ENCODE peak calls at places on chromosome 7, in ten cellular contexts. I is MM.1S, H is cardiac muscle cell, C is ascending aorta, L is fibroblast of lung, J is colonic mucosa, N is gastrocnemius medialis, V is heart left ventricle, Z is foreskin fibroblast, O is lower lobe of right lung. S is an unnamed sample.

GRCh38 chr7:144835166-144835611 is 664 bp downstream of the TPK1 start:
- DNase-seq in I (peak; percentile 54), H (no peak), C (peak; percentile 72), L (peak; percentile 65), J (peak; percentile 39), N (peak; percentile 25), V (peak; percentile 68), Z (peak; percentile 16), O (peak; percentile 50), S (no peak)

GRCh38 chr7:158351051-158351450 is 236.6 kb downstream of the PTPRN2 start:
- DNase-seq in I (no peak), H (no peak), C (no peak), L (no peak), J (no peak), N (no peak), V (no peak), Z (no peak), O (no peak), S (no peak)

GRCh38 chr7:137937202-137937560 is 64.7 kb downstream of the CREB3L2 start:
- DNase-seq in I (no peak), H (peak; percentile 31), C (peak; percentile 76), L (peak; percentile 65), J (no peak), N (peak; percentile 37), V (no peak), Z (peak; percentile 66), O (no peak), S (no peak)

GRCh38 chr7:84746347-84746746 is 440.5 kb downstream of the SEMA3D start:
- DNase-seq in I (no peak), H (peak; percentile 23), C (no peak), L (peak; percentile 45), J (no peak), N (no peak), V (no peak), Z (peak; percentile 12), O (no peak), S (no peak)

GRCh38 chr7:132776105-132776504 is 199.8 kb upstream of the PLXNA4 start:
- DNase-seq in I (no peak), H (no peak), C (no peak), L (no peak), J (no peak), N (no peak), V (no peak), Z (no peak), O (no peak), S (no peak)

GRCh38 chr7:129821476-129821875 is 131.3 kb downstream of the UBE2H start:
- DNase-seq in I (no peak), H (peak; percentile 56), C (peak; percentile 52), L (no peak), J (no peak), N (no peak), V (no peak), Z (no peak), O (no peak), S (no peak)

GRCh38 chr7:1811850-1812692 is 142.0 kb downstream of the ELFN1 start:
- DNase-seq in I (no peak), H (peak; percentile 63), C (no peak), L (no peak), J (no peak), N (no peak), V (no peak), Z (no peak), O (no peak), S (peak; percentile 36)

GRCh38 chr7:28407643-28408042 is 4.7 kb upstream of the CREB5 start:
- DNase-seq in I (no peak), H (no peak), C (peak; percentile 73), L (peak; percentile 81), J (peak; percentile 28), N (no peak), V (no peak), Z (peak; percentile 69), O (no peak), S (no peak)

GRCh38 chr7:92641921-92642511 is 51.8 kb upstream of the FAM133B start:
- DNase-seq in I (no peak), H (no peak), C (no peak), L (peak; percentile 48), J (no peak), N (no peak), V (no peak), Z (peak; percentile 47), O (no peak), S (no peak)

GRCh38 chr7:26102176-26102575 is 49.8 kb upstream of the NFE2L3 start:
- DNase-seq in I (no peak), H (no peak), C (no peak), L (no peak), J (no peak), N (no peak), V (no peak), Z (no peak), O (no peak), S (no peak)

GRCh38 chr7:42080831-42081230 is 156.2 kb downstream of the GLI3 start:
- DNase-seq in I (no peak), H (no peak), C (no peak), L (peak; percentile 77), J (no peak), N (no peak), V (no peak), Z (peak; percentile 72), O (no peak), S (no peak)

GRCh38 chr7:38716397-38716796 is 85.2 kb upstream of the AMPH start:
- DNase-seq in I (no peak), H (no peak), C (no peak), L (no peak), J (no peak), N (no peak), V (no peak), Z (no peak), O (no peak), S (no peak)
- TF ChIP-seq CTCF in I (no peak), H (peak; percentile 6), C (no peak), L (no peak), J (no peak), N (no peak), V (no peak), Z (no peak), O (no peak), S (no peak)

GRCh38 chr7:115850774-115851173 is 179.8 kb downstream of the TFEC start:
- DNase-seq in I (no peak), H (no peak), C (no peak), L (no peak), J (no peak), N (no peak), V (no peak), Z (no peak), O (no peak), S (no peak)

GRCh38 chr7:115851291-115851690 is 179.3 kb downstream of the TFEC start:
- DNase-seq in I (peak; percentile 82), H (peak; percentile 9), C (no peak), L (peak; percentile 83), J (no peak), N (no peak), V (no peak), Z (peak; percentile 26), O (no peak), S (no peak)
- TF ChIP-seq CTCF in I (peak; percentile 69), H (peak; percentile 34), C (no peak), L (peak; percentile 42), J (peak; percentile 19), N (no peak), V (peak; percentile 28), Z (peak; percentile 24), O (peak; percentile 41), S (no peak)

GRCh38 chr7:99554929-99555328 is 3.0 kb upstream of the FAM200A start:
- DNase-seq in I (no peak), H (no peak), C (no peak), L (no peak), J (no peak), N (no peak), V (no peak), Z (no peak), O (no peak), S (no peak)
- TF ChIP-seq CTCF in I (no peak), H (no peak), C (no peak), L (no peak), J (no peak), N (no peak), V (no peak), Z (no peak), O (no peak), S (no peak)

GRCh38 chr7:73701357-73701995 is 18.0 kb downstream of the STX1A start:
- DNase-seq in I (no peak), H (peak; percentile 48), C (no peak), L (peak; percentile 56), J (peak; percentile 74), N (no peak), V (no peak), Z (peak; percentile 75), O (no peak), S (no peak)
- TF ChIP-seq CTCF in I (peak; percentile 49), H (peak; percentile 67), C (peak; percentile 6), L (peak; percentile 57), J (peak; percentile 41), N (no peak), V (peak; percentile 53), Z (peak; percentile 61), O (peak; percentile 54), S (peak; percentile 47)

DNA sequence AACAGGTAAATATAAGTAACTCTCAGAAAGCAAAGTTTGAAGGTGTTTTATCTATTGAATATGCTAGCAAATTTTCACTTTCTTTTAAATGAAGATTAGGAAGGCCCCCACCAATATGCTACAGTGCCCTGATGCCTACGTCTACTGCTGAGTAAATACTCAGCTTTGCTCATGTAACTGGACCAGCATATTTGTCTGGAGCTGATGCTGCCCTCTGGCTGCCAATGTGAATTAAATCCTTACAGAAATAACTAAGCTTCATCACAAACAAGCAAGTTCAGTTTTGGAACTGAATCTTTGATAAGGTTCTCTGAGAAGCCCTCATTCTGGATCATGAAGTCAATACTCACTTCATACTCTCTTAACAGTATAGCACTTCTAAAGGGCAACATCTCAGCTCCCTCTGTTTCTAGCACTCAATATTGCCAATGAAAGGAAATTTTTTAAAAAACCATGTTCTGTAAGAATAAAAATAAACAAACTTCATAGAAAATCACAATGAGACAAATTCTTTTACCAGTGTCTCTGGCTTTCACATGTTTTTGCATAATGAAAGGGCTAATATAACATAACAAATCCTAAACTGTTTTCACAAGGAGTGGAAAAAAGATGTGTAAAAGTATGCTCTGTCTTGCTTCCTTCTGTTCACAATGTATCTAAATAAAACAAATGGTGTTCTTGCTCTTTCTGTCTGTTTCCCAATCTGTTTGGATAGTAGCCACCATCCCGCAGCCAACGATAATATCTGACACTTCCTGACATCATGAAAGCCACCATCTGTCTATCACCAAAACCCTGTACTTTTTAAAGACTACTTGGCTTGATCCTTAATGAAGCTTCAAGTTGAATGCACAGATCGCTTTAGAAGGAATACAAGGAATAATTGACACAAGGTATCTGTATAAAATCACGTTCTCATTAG is 246.5 kb downstream of the ETV1 start:
- DNase-seq in I (peak; percentile 30), H (peak; percentile 67), C (no peak), L (peak; percentile 78), J (peak; percentile 27), N (no peak), V (no peak), Z (peak; percentile 52), O (peak; percentile 35), S (no peak)
- TF ChIP-seq CTCF in I (peak; percentile 30), H (peak; percentile 51), C (no peak), L (peak; percentile 52), J (peak; percentile 36), N (peak; percentile 13), V (peak; percentile 61), Z (peak; percentile 40), O (peak; percentile 47), S (no peak)